ENCODE peak calls at places on chromosomes 13 and 19, in four cellular contexts. W is cardiac muscle cell, O is uterus, R is glutamatergic neuron. C is an unnamed sample.

GRCh38 chr19:55259540-55260210 is 858 bp upstream of the PPP6R1 start:
- DNase-seq in R (no peak), O (no peak), W (no peak), C (no peak)

GRCh38 chr13:45226024-45226423 is 25.2 kb upstream of the KCTD4 start:
- DNase-seq in W (no peak), O (no peak), R (no peak), C (no peak)

GRCh38 chr19:47618771-47619170 is 9.8 kb downstream of the BICRA start:
- DNase-seq in R (no peak), W (peak), O (peak), C (no peak)

GRCh38 chr13:57629821-57630235 is 1.7 kb upstream of the PCDH17 start:
- DNase-seq in O (peak), R (peak), W (peak), C (no peak)

GRCh38 chr13:84844473-84844872 is 954.7 kb downstream of the SLITRK6 start:
- DNase-seq in R (no peak), O (no peak), W (peak), C (no peak)

GRCh38 chr19:58010507-58010906 is 7.9 kb upstream of the ZNF606 start:
- DNase-seq in O (no peak), R (no peak), W (no peak), C (no peak)

GRCh38 chr13:38301236-38301635 is 48.4 kb upstream of the UFM1 start:
- DNase-seq in O (no peak), W (no peak), R (no peak), C (no peak)

GRCh38 chr13:74794147-74794546 is 659.9 kb upstream of the KLF12 start:
- DNase-seq in R (no peak), W (no peak), O (no peak), C (no peak)

GRCh38 chr13:20170931-20171330 is 10.1 kb upstream of the GJA3 start:
- DNase-seq in O (no peak), R (no peak), W (no peak), C (no peak)

GRCh38 chr13:31050486-31051400 is 111.0 kb downstream of the HSPH1 start:
- DNase-seq in W (peak), R (no peak), O (no peak), C (no peak)

GRCh38 chr13:111281751-111282311 is 38.6 kb upstream of the TEX29 start:
- DNase-seq in W (peak), R (no peak), O (no peak), C (no peak)

GRCh38 chr19:56504581-56504980 is 3.1 kb upstream of the ZNF471 start:
- DNase-seq in O (no peak), R (no peak), W (peak), C (no peak)

GRCh38 chr13:103517066-103517767 is 451.0 kb upstream of the SLC10A2 start:
- DNase-seq in W (no peak), O (no peak), R (no peak), C (peak)

GRCh38 chr13:72808917-72809500 is 27.1 kb downstream of the PIBF1 start:
- DNase-seq in W (peak), R (no peak), O (no peak), C (no peak)

GRCh38 chr19:46529622-46530451 is 34.2 kb upstream of the PNMA8B start:
- DNase-seq in W (peak), R (peak), O (peak), C (peak)

GRCh38 chr19:42563352-42564210 is 31.1 kb downstream of the CEACAM8 start:
- DNase-seq in R (peak), W (peak), O (no peak), C (peak)

GRCh38 chr13:107680115-107680514 is 535.2 kb downstream of the LIG4 start:
- DNase-seq in R (no peak), O (no peak), W (peak), C (no peak)

GRCh38 chr13:111584101-111584500 is 263.7 kb downstream of the TEX29 start:
- DNase-seq in O (no peak), R (no peak), W (no peak), C (no peak)

GRCh38 chr13:30616927-30617314 is 799 bp upstream of the USPL1 start:
- DNase-seq in R (no peak), O (peak), W (peak), C (peak)

GRCh38 chr19:664913-665443 is 2.0 kb upstream of the RNF126 start:
- DNase-seq in O (peak), W (peak), R (peak), C (no peak)

GRCh38 chr13:99659234-99659633 is 158.0 kb downstream of the TM9SF2 start:
- DNase-seq in W (no peak), R (no peak), O (no peak), C (no peak)

GRCh38 chr13:99606322-99607089 is 105.2 kb downstream of the TM9SF2 start:
- DNase-seq in O (peak), W (peak), R (peak), C (no peak)

GRCh38 chr13:73073050-73073449 is 14.2 kb downstream of the KLF5 start:
- DNase-seq in W (peak), O (no peak), R (no peak), C (no peak)

GRCh38 chr19:4581381-4582111 is 22.1 kb upstream of the SEMA6B start:
- DNase-seq in O (no peak), R (peak), W (peak), C (no peak)

GRCh38 chr13:19957320-19958118 is 1.0 kb upstream of the ZMYM2 start:
- DNase-seq in R (peak), O (peak), W (peak), C (no peak)

GRCh38 chr19:57560049-57560491 is 407 bp upstream of the ZNF550 start:
- DNase-seq in O (no peak), W (peak), R (no peak), C (no peak)

GRCh38 chr13:98466634-98467236 is 110.2 kb downstream of the STK24 start:
- DNase-seq in O (no peak), W (peak), R (peak), C (no peak)

GRCh38 chr13:99045396-99045795 is 67.5 kb upstream of the DOCK9 start:
- DNase-seq in W (no peak), O (no peak), R (no peak), C (no peak)

GRCh38 chr19:13256918-13257317 is 106.7 kb downstream of the IER2 start:
- DNase-seq in W (no peak), O (no peak), R (no peak), C (no peak)

GRCh38 chr13:113327391-113327765 is 30.3 kb downstream of the LAMP1 start:
- DNase-seq in O (no peak), R (no peak), W (no peak), C (no peak)

GRCh38 chr13:63167699-63168337 is 1752.2 kb upstream of the PCDH20 start:
- DNase-seq in O (no peak), W (no peak), R (no peak), C (no peak)

GRCh38 chr19:41321600-41322270 is 11.8 kb downstream of the CCDC97 start:
- DNase-seq in W (peak), O (peak), R (peak), C (no peak)

GRCh38 chr13:85806553-85807175 is 7.4 kb upstream of the SLITRK6 start:
- DNase-seq in O (no peak), R (no peak), W (peak), C (peak)

GRCh38 chr13:50531917-50532899 is 311.3 kb downstream of the DLEU7 start:
- DNase-seq in R (no peak), O (no peak), W (peak), C (no peak)

GRCh38 chr19:33798701-33799111 is 2.0 kb downstream of the KCTD15 start:
- DNase-seq in O (no peak), W (peak), R (no peak), C (no peak)

GRCh38 chr19:4083677-4084546 is 17.2 kb upstream of the ZBTB7A start:
- DNase-seq in W (no peak), O (no peak), R (no peak), C (no peak)

GRCh38 chr19:38932425-38933179 is 1.9 kb downstream of the MRPS12 start:
- DNase-seq in R (no peak), O (no peak), W (peak), C (no peak)

GRCh38 chr19:3359850-3360493 is 6.4 kb upstream of the NFIC start:
- DNase-seq in R (no peak), W (peak), O (no peak), C (no peak)

GRCh38 chr19:50906217-50906616 is 5.0 kb downstream of the KLK4 start:
- DNase-seq in O (no peak), R (peak), W (peak), C (no peak)
- TF ChIP-seq CTCF in O (no peak), R (peak), W (peak), C (peak)

DNA sequence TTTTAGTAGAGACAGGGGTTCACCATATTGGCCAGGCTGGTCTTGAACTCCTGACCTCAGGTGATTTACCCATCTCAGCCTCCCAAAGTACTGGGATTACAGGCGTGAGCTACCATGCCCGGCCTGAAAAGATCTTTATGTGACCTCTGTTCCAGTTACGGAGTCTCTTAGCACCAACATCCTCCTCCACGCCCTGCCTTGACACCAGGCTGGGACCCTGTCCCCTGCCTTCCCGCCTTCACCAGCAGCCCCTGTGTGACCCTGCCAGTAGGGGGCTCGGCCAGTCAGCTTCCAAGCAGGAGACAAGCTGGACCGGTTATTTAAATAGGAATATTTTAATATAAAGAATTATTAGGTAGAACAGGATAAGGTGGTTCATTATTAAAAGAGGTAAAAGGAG is 54.2 kb downstream of the GPR12 start:
- DNase-seq in R (no peak), O (no peak), W (no peak), C (no peak)
- TF ChIP-seq CTCF in R (no peak), O (no peak), W (no peak), C (no peak)

DNA sequence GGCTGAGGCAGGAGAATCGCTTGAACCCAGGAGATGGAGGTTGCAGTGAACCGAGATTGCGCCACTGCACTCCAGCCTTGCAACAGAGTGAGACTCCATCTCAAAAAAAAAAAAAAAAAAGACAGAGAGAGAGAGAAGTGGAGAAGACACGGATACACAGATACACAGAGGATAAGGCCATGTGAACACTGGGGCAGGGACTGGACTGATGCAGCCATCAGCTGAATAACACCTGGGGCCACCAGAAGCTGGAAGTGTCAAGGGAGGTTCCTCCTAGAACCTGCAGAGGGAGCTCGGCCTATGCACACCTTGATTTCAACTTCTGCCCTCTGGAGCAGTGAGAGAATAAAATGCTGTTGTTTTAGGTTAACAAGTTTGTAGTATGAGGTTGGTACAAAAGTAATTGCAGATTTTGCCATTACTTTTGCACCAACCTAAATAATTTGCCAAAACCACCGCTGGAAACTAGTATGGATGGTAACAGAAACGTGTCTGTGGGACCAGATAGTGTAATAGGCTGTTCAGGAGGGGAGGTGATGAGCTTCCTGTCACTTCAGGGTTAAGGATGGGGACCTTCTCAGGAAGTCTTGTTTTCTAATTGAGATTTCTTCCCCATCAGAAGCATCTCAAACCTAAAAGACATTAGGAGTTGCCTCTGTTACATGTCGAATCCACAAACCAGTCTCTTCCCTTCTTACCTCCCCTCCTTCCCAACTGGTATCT is 36.4 kb upstream of the IGSF23 start:
- DNase-seq in W (no peak), O (no peak), R (no peak), C (no peak)
- TF ChIP-seq CTCF in W (peak), O (peak), R (peak), C (peak)

GRCh38 chr13:33441015-33441414 is 155.5 kb upstream of the STARD13 start:
- DNase-seq in O (no peak), R (no peak), W (peak), C (peak)
- TF ChIP-seq CTCF in O (peak), R (no peak), W (no peak), C (peak)

DNA sequence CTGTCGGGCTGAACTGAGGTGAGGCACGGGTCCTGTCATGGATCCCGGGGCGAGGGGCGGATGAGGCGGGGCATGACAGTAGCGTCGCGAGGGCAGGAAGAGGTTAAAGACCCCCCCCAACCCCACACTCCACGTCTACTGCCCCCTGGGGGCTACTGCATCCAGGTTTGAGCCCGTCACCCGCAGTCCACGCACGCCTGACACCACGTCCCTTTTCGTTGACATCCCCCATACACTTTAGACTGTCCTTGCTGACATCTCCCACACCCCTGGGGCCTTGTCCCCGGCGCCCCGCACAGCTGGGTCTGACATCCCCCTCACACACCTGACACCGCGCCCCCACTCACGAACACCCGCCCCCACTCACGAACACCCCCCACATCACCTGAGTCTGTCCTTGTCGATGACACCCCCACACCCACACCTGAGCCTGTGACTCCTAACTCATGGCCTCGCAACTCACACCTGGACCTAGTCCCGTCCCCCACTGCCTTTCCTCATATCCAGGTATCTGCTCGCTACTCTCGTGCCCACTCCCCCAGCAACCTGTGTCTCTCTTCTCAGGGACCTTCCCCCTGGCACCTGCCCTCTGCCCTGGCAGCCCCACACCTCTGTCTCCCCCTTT is 416 bp downstream of the SLC25A42 start:
- DNase-seq in O (no peak), R (no peak), W (no peak), C (no peak)
- TF ChIP-seq CTCF in O (no peak), R (no peak), W (peak), C (peak)

GRCh38 chr13:33069365-33069764 is 53.1 kb downstream of the KL start:
- DNase-seq in O (no peak), W (no peak), R (no peak), C (no peak)
- TF ChIP-seq CTCF in O (no peak), W (peak), R (no peak), C (peak)

DNA sequence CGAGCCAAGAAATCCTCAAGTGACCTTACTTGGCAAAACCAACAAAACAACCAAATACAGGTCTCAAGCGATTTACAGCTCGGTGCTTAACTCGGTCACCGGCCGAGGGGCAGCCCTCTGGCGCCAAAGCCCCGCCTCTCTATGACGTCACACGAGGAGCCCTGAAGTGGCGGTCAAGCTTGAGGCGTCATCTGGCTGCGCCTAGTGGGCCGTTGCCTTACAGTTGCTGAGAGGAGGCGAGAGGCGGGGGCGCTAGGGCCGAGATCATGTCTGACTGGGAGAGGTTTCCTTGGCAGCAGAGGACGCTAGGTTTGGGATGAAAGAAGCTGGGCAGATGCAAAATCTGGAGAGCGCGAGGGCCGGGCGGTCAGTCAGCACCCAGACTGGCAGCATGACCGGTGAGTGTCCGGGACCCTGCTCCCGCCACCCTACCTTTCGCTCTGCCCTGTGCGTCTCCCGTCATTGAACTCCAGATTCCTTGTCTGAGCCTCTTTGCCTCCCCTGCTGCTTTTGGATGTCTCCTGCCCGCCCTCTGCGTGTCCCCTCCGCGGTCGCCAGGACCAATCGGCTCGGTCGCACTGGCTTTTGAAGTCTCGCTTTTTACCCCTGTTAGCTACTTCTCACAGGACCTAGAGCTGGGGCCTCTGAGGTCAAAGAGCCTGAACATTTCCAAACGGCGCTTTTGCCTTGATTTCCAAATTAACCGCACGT is at the start of gene CDADC1:
- DNase-seq in R (peak), W (peak), O (peak), C (peak)
- TF ChIP-seq CTCF in R (no peak), W (no peak), O (peak), C (peak)

GRCh38 chr13:28679628-28680027 is 20.7 kb downstream of the POMP start:
- DNase-seq in R (no peak), O (no peak), W (peak), C (no peak)
- TF ChIP-seq CTCF in R (peak), O (no peak), W (peak), C (peak)